ENCODE peak calls at places on chromosomes 5 and 9, in seven cellular contexts. V is iPS-NIHi11; J is NCI-H1092; H is stimulated activated CD8-positive, alpha-beta memory T cell treated with anti-CD3 and anti-CD28 coated beads, Interleukin-15, amount 100 ng/mL, for 48 hours; X is HTR-8/SVneo; B is fibroblast of the aortic adventitia; T is head of caudate nucleus. P is an unnamed sample.
A peak's percentile ranks its signal among the peaks of the same experiment; 100 is the strongest.

GRCh38 chr9:91800473-91800872 is 149.6 kb downstream of the ROR2 start:
- DNase-seq in V (no peak), J (no peak), H (no peak), X (no peak), B (no peak), T (no peak), P (no peak)

GRCh38 chr9:113542016-113542415 is 78.5 kb downstream of the RGS3 start:
- DNase-seq in V (no peak), J (no peak), H (no peak), X (no peak), B (no peak), T (no peak), P (no peak)

GRCh38 chr9:126915281-126915816 is 767 bp downstream of the RALGPS1 start:
- DNase-seq in V (peak; percentile 92), J (no peak), H (no peak), X (no peak), B (no peak), T (peak; percentile 26), P (no peak)

GRCh38 chr9:124894741-124895170 is 32.8 kb downstream of the ARPC5L start:
- DNase-seq in V (peak; percentile 36), J (no peak), H (no peak), X (peak; percentile 13), B (peak; percentile 58), T (no peak), P (no peak)

GRCh38 chr9:88753691-88754367 is 218.9 kb downstream of the NXNL2 start:
- DNase-seq in V (no peak), J (no peak), H (no peak), X (no peak), B (no peak), T (no peak), P (no peak)

GRCh38 chr9:8012986-8013385 is 213.4 kb upstream of the DMAC1 start:
- DNase-seq in V (no peak), J (no peak), H (no peak), X (no peak), B (peak; percentile 8), T (no peak), P (no peak)

GRCh38 chr5:96579711-96580110 is 82.5 kb upstream of the CAST start:
- DNase-seq in V (no peak), J (no peak), H (no peak), X (no peak), B (no peak), T (no peak), P (no peak)

GRCh38 chr9:129283705-129284606 is 105.9 kb upstream of the IER5L start:
- DNase-seq in V (no peak), J (no peak), H (no peak), X (no peak), B (no peak), T (no peak), P (no peak)

GRCh38 chr5:15290953-15291352 is 209.0 kb upstream of the FBXL7 start:
- DNase-seq in V (peak; percentile 19), J (no peak), H (no peak), X (no peak), B (no peak), T (no peak), P (no peak)

GRCh38 chr5:9380108-9380507 is 165.8 kb downstream of the SEMA5A start:
- DNase-seq in V (no peak), J (no peak), H (no peak), X (peak; percentile 38), B (peak; percentile 44), T (no peak), P (no peak)

GRCh38 chr5:91487420-91487819 is 104.3 kb upstream of the ARRDC3 start:
- DNase-seq in V (no peak), J (no peak), H (no peak), X (no peak), B (no peak), T (no peak), P (no peak)

GRCh38 chr9:93450817-93451761 is at the start of gene FAM120A:
- DNase-seq in V (peak; percentile 91), J (peak; percentile 71), H (peak; percentile 67), X (peak; percentile 46), B (peak; percentile 58), T (peak; percentile 75), P (peak; percentile 81)

GRCh38 chr5:160516696-160517530 is 95.3 kb downstream of the PTTG1 start:
- DNase-seq in V (no peak), J (no peak), H (no peak), X (no peak), B (no peak), T (no peak), P (no peak)